ENCODE peak calls at places on chromosomes 11 and 22, in six cellular contexts. C, G, Q, J, L and T are unnamed samples.
A peak's percentile ranks its signal among the peaks of the same experiment; 100 is the strongest.

GRCh38 chr11:47216141-47216798 is 1.5 kb downstream of the DDB2 start:
- DNase-seq in C (no peak), G (no peak), Q (peak; percentile 12), J (no peak), L (no peak), T (no peak)

GRCh38 chr11:36683823-36684222 is 85.8 kb upstream of the RAG2 start:
- DNase-seq in C (no peak), G (no peak), Q (no peak), J (no peak), L (no peak), T (no peak)

GRCh38 chr22:44305888-44306287 is 6.9 kb downstream of the SHISAL1 start:
- DNase-seq in C (no peak), G (no peak), Q (no peak), J (no peak), L (no peak), T (no peak)

GRCh38 chr11:121485221-121485620 is 32.5 kb upstream of the SORL1-AS1 start:
- DNase-seq in C (no peak), G (no peak), Q (no peak), J (no peak), L (no peak), T (no peak)

GRCh38 chr22:37173709-37174108 is 14.3 kb downstream of the C1QTNF6 start:
- DNase-seq in C (no peak), G (no peak), Q (no peak), J (no peak), L (no peak), T (no peak)

GRCh38 chr22:28783786-28784671 is 11.5 kb downstream of the CCDC117 start:
- DNase-seq in C (no peak), G (no peak), Q (no peak), J (no peak), L (no peak), T (no peak)

GRCh38 chr11:11265320-11265719 is 87.7 kb downstream of the CSNK2A3 start:
- DNase-seq in C (no peak), G (no peak), Q (no peak), J (no peak), L (no peak), T (no peak)

GRCh38 chr11:13644997-13645667 is 23.3 kb upstream of the FAR1 start:
- DNase-seq in C (no peak), G (no peak), Q (no peak), J (no peak), L (no peak), T (no peak)

GRCh38 chr22:30810105-30810504 is 115.4 kb downstream of the OSBP2 start:
- DNase-seq in C (no peak), G (no peak), Q (no peak), J (no peak), L (no peak), T (no peak)

GRCh38 chr11:20477418-20478090 is 90.0 kb downstream of the PRMT3 start:
- DNase-seq in C (no peak), G (no peak), Q (no peak), J (no peak), L (no peak), T (no peak)

GRCh38 chr11:45384711-45385241 is 98.6 kb upstream of the SYT13 start:
- DNase-seq in C (no peak), G (no peak), Q (no peak), J (peak; percentile 34), L (no peak), T (no peak)

GRCh38 chr22:39908737-39909136 is 7.9 kb downstream of the GRAP2 start:
- DNase-seq in C (no peak), G (no peak), Q (no peak), J (no peak), L (no peak), T (no peak)

GRCh38 chr11:117930208-117930570 is 987 bp upstream of the TMPRSS13 start:
- DNase-seq in C (no peak), G (no peak), Q (no peak), J (no peak), L (no peak), T (no peak)

GRCh38 chr11:88411265-88411664 is 73.7 kb upstream of the CTSC start:
- DNase-seq in C (no peak), G (no peak), Q (no peak), J (no peak), L (no peak), T (no peak)

GRCh38 chr11:28701760-28702449 is 593.7 kb downstream of the METTL15 start:
- DNase-seq in C (no peak), G (no peak), Q (no peak), J (no peak), L (no peak), T (no peak)

GRCh38 chr22:37631448-37632173 is 7.9 kb upstream of the SH3BP1 start:
- DNase-seq in C (no peak), G (no peak), Q (no peak), J (no peak), L (no peak), T (no peak)

GRCh38 chr11:34565417-34566208 is 52.0 kb upstream of the ELF5 start:
- DNase-seq in C (peak; percentile 53), G (no peak), Q (no peak), J (no peak), L (no peak), T (no peak)

GRCh38 chr22:45587638-45588481 is 83.8 kb upstream of the ATXN10 start:
- DNase-seq in C (no peak), G (no peak), Q (no peak), J (no peak), L (no peak), T (no peak)

GRCh38 chr11:88531776-88532175 is 194.2 kb upstream of the CTSC start:
- DNase-seq in C (no peak), G (no peak), Q (no peak), J (no peak), L (no peak), T (no peak)

GRCh38 chr22:30036656-30037055 is 43.6 kb upstream of the HORMAD2 start:
- DNase-seq in C (no peak), G (no peak), Q (no peak), J (no peak), L (no peak), T (no peak)

GRCh38 chr11:27471588-27472397 is 797 bp downstream of the LGR4 start:
- DNase-seq in C (peak; percentile 48), G (peak; percentile 65), Q (no peak), J (peak; percentile 26), L (peak; percentile 44), T (no peak)

GRCh38 chr11:107623183-107623582 is 32.2 kb downstream of the ELMOD1 start:
- DNase-seq in C (no peak), G (no peak), Q (no peak), J (no peak), L (no peak), T (no peak)

GRCh38 chr11:82698576-82699352 is 34.9 kb downstream of the FAM181B start:
- DNase-seq in C (no peak), G (no peak), Q (no peak), J (no peak), L (no peak), T (no peak)

GRCh38 chr11:42524534-42525227 is 787.1 kb upstream of the API5 start:
- DNase-seq in C (peak; percentile 37), G (peak; percentile 61), Q (no peak), J (peak; percentile 81), L (peak; percentile 15), T (peak; percentile 75)

GRCh38 chr11:32852142-32852541 is 22.4 kb downstream of the PRRG4 start:
- DNase-seq in C (no peak), G (no peak), Q (no peak), J (no peak), L (no peak), T (no peak)